ENCODE peak calls at places on chromosomes 13 and 19, in four cellular contexts. T is K562, R is HCT116, L is H1. X is an unnamed sample.

GRCh38 chr13:105638446-105638845 is 897.0 kb downstream of the EFNB2 start:
- DNase-seq in T (no peak), R (no peak), L (no peak), X (no peak)

GRCh38 chr13:48653074-48654054 is at the start of gene CYSLTR2:
- DNase-seq in T (no peak), R (no peak), L (no peak), X (no peak)

GRCh38 chr19:7356899-7357627 is 8.3 kb downstream of the ARHGEF18 start:
- DNase-seq in T (no peak), R (no peak), L (no peak), X (no peak)

GRCh38 chr19:35585844-35586243 is at the start of gene PMIS2:
- DNase-seq in T (peak; percentile 92), R (no peak), L (peak; percentile 13), X (no peak)

GRCh38 chr13:48304132-48304876 is 753 bp downstream of the RB1 start:
- DNase-seq in T (peak; percentile 11), R (no peak), L (no peak), X (no peak)

GRCh38 chr19:45402469-45403070 is 2.3 kb downstream of the PPP1R13L start:
- DNase-seq in T (peak; percentile 81), R (no peak), L (no peak), X (no peak)

GRCh38 chr13:113904411-113904810 is 40.5 kb upstream of the GAS6 start:
- DNase-seq in T (no peak), R (no peak), L (no peak), X (peak; percentile 55)

GRCh38 chr19:56110515-56111448 is 10.3 kb downstream of the ZNF787 start:
- DNase-seq in T (no peak), R (no peak), L (no peak), X (no peak)

GRCh38 chr19:17784201-17785008 is 10.5 kb upstream of the B3GNT3 start:
- DNase-seq in T (peak; percentile 70), R (no peak), L (no peak), X (peak; percentile 81)

GRCh38 chr13:51380269-51380668 is 40.8 kb downstream of the SERPINE3 start:
- DNase-seq in T (no peak), R (no peak), L (no peak), X (no peak)

GRCh38 chr19:46497773-46498172 is 2.1 kb upstream of the PNMA8B start:
- DNase-seq in T (no peak), R (no peak), L (no peak), X (no peak)

GRCh38 chr13:48155850-48156249 is 60.9 kb upstream of the MED4 start:
- DNase-seq in T (no peak), R (peak; percentile 38), L (no peak), X (no peak)

GRCh38 chr19:48629599-48630288 is 7.4 kb downstream of the DBP start:
- DNase-seq in T (peak; percentile 54), R (peak; percentile 96), L (peak; percentile 97), X (peak; percentile 74)

GRCh38 chr13:56457535-56458200 is 683.0 kb upstream of the PRR20A start:
- DNase-seq in T (no peak), R (no peak), L (no peak), X (no peak)

GRCh38 chr19:54133312-54133956 is 4.1 kb upstream of the CNOT3 start:
- DNase-seq in T (no peak), R (peak; percentile 32), L (peak; percentile 78), X (no peak)

GRCh38 chr19:53982056-53982455 is 9.4 kb upstream of the CACNG6 start:
- DNase-seq in T (no peak), R (no peak), L (no peak), X (no peak)

GRCh38 chr13:112469071-112469745 is 93.1 kb downstream of the SPACA7 start:
- DNase-seq in T (no peak), R (no peak), L (no peak), X (no peak)

GRCh38 chr13:99972190-99972731 is 694 bp upstream of the ZIC5 start:
- DNase-seq in T (no peak), R (no peak), L (no peak), X (no peak)

GRCh38 chr13:77176350-77176749 is 149.4 kb upstream of the FBXL3 start:
- DNase-seq in T (no peak), R (no peak), L (no peak), X (no peak)

GRCh38 chr13:24032674-24033073 is 127.8 kb upstream of the SPATA13 start:
- DNase-seq in T (no peak), R (no peak), L (no peak), X (no peak)

GRCh38 chr19:58513213-58513693 is 1.5 kb upstream of the SLC27A5 start:
- DNase-seq in T (no peak), R (no peak), L (no peak), X (no peak)

GRCh38 chr13:48827709-48828108 is 148.0 kb upstream of the FNDC3A start:
- DNase-seq in T (no peak), R (no peak), L (no peak), X (no peak)

DNA sequence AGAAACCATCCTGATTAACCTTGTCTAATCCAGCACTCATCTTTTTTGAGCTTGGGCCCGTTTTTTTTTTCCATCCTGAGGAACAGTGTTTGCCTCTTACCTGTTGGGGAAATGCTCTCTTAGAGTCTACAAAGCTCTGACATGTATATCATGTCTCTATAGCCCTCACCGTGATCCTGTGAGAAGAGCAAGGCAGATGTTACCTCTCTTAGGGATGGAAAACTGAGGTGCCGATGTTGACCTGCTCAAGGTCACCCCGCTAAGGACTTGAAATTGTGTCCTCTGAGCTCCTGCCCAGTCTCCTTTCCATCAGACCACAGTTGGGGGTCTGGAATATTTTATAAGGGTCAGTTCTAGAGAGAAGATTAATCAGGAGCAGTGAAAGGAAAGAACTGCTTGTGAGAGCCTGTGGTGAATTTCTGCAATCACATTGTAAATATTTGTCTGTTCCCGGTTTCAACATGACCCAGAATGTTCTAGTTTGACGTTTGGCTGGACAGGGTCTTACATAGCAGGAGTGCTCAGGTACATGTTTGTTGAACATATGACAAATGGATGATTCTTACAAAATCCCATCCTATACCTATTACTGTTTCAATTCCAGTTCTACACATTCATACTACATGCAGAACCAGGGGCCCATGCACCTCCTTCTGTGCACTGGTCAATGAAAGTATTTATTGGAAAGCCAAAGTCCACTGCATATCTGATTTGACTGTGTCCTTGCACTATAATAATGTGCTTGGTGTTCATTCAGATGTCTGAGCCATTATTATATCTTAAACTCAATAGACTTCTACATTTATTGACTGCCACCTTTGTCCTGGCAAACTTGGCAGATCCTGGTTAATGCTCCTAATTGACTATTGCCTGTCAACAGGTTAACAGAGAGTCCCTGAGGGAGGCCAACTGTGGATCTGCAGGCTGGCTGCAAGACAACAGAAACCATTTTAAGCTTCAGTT is 12.1 kb downstream of the SLC25A15 start:
- DNase-seq in T (no peak), R (no peak), L (no peak), X (no peak)
- H3K9me3 ChIP-seq in T (no peaks in the 10 kb centered on the region), R (no peaks in the 10 kb centered on the region), L (no peaks in the 10 kb centered on the region), X (no peaks in the 10 kb centered on the region)

GRCh38 chr19:33796164-33797100 is at the start of gene KCTD15:
- DNase-seq in T (peak; percentile 75), R (no peak), L (no peak), X (no peak)

GRCh38 chr19:33800012-33800680 is 3.5 kb downstream of the KCTD15 start:
- DNase-seq in T (no peak), R (no peak), L (no peak), X (no peak)

GRCh38 chr19:33799507-33799906 is 2.8 kb downstream of the KCTD15 start:
- DNase-seq in T (no peak), R (no peak), L (no peak), X (no peak)

GRCh38 chr19:33798701-33799111 is 2.0 kb downstream of the KCTD15 start:
- DNase-seq in T (no peak), R (no peak), L (no peak), X (no peak)

DNA sequence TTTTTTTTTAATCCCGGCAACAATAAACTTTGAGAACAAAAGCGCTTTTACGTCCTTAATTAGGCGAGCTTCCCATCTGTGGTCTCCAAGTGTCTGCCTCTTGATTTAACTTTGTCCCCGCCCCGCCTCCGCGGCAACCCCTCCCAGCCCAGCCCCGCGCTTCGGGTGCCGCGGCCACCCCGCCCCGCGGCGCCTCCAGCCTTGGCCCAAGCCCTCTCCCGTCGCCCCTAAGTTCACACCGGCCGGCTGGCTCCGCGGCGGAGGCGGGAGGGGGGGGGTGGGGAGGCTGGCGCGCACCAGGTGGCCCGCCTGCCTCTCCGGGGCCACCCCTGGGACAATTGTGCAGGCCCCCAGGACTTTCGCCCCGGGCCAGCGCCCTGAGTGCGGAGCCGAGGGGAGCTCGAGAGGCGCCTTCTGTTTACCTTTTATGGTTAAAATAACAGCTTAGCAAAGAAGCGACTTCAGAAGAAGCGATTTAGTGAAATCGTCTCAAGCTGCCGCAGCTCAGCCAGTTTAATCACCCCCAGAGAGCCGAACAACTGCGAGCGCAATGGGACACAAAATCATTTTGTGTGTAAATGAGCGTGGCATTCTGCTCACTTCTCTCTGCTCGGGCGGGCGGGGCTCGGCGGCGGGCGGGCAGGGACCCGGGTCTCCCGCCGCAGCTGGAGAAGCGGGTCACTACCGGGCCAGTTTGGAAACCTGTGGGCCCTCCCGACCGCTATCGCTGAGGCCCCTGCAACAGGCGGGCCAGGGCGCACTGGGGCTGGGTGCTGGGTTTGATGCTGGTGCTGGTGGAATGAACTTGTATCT is 1.4 kb downstream of the KCTD15 start:
- DNase-seq in T (peak; percentile 81), R (no peak), L (no peak), X (no peak)
- TF ChIP-seq ZNF274 in T (no peak), R (no peak), L (no peak), X (no peak)

GRCh38 chr13:32210081-32210480 is 105.1 kb downstream of the ZAR1L start:
- DNase-seq in T (no peak), R (no peak), L (no peak), X (no peak)
- H3K4me3 ChIP-seq in T (no peak overlapping the region), R (no peak overlapping the region), L (no peak overlapping the region), X (no peak overlapping the region)

DNA sequence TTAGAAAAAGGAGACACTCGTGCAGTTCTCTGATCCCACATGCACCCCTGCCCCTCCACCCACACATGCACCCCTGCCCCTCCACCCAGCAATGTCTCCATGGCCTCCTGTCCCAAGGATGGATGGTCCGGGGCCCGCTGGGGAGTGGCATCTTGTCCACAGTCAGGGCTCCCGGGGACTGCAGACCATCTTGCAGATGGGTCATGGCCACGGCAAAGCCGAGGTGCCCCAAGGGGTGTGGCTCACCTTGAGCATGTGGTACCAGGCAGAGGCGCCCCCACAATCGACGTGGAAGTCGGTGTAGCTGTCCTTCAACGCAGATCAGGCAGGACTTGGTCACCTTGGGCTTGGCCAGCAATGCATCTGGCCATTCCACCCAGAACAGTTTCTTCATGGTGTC is 216.7 kb downstream of the TUBA3C start:
- DNase-seq in T (no peak), R (no peak), L (no peak), X (no peak)
- H3K9me3 ChIP-seq in T (no peaks in the 10 kb centered on the region), R (peaks cover 14% of the 10 kb centered on the region), L (peaks cover 90% of the 10 kb centered on the region), X (no peaks in the 10 kb centered on the region)

DNA sequence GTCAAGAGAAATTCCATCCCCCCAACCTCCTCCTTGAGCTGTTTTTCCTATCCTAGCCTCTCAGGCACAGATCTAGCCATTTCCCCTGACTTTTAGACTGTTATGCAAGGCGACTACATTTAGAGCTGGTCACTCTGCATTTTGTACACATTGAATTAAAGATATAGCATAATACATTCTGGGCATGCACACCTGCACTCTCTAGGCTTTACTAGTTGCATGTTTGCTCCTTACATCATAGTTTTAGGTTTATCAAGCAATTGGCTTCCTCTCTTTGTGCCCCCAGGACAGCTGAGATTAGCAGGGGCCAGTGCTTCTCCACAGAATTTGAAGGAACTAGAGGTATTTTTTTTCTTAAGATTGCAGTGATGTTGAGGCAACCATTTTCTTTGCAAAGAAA is 19.5 kb downstream of the GPC6 start:
- DNase-seq in T (no peak), R (no peak), L (no peak), X (no peak)
- TF ChIP-seq ZNF274 in T (no peak), R (no peak), L (no peak), X (no peak)

GRCh38 chr19:2578391-2578826 is 102.5 kb downstream of the GADD45B start:
- DNase-seq in T (no peak), R (no peak), L (no peak), X (no peak)
- H3K4me3 ChIP-seq in T (no peak overlapping the region), R (peak overlapping the region; percentile 48), L (peak overlapping the region; percentile 26), X (peak overlapping the region; percentile 56)

X was measured in NT2/D1.